ENCODE peak calls at places on chromosomes 3 and 15, in nine cellular contexts. J, E, R, L, M, F, U, Z and O are unnamed samples.

GRCh38 chr3:46998121-46998851 is 18.8 kb downstream of the NBEAL2 start:
- DNase-seq in U (no peak), R (peak), E (peak), Z (peak), F (peak), M (peak), L (peak), J (peak), O (peak)

GRCh38 chr3:195237981-195238625 is 32.9 kb downstream of the XXYLT1 start:
- DNase-seq in J (no peak), E (no peak), R (no peak), M (no peak), U (no peak), F (no peak), L (no peak), Z (no peak), O (no peak)

GRCh38 chr3:126523745-126524428 is at the start of gene CHST13:
- DNase-seq in F (peak), U (no peak), R (peak), M (peak), Z (no peak), L (peak), E (peak), J (peak), O (peak)

GRCh38 chr3:48564022-48564421 is 441 bp upstream of the UCN2 start:
- DNase-seq in E (no peak), Z (peak), L (peak), R (peak), U (no peak), M (peak), F (no peak), J (peak), O (no peak)

GRCh38 chr3:140441006-140441405 is 236.9 kb upstream of the TRIM42 start:
- DNase-seq in R (peak), Z (peak), F (no peak), E (no peak), L (no peak), U (no peak), M (peak), J (peak), O (peak)

GRCh38 chr3:107753494-107753893 is 230.7 kb downstream of the BBX start:
- DNase-seq in Z (peak), R (no peak), U (peak), L (no peak), E (no peak), J (peak), M (peak), F (no peak), O (no peak)

GRCh38 chr15:38252481-38253311 is at the start of gene SPRED1:
- DNase-seq in E (peak), U (peak), F (peak), Z (peak), R (peak), J (peak), L (peak), M (no peak), O (peak)

GRCh38 chr3:62367735-62368704 is 5.3 kb downstream of the FEZF2 start:
- DNase-seq in J (no peak), R (no peak), E (no peak), Z (no peak), F (no peak), L (no peak), M (no peak), U (no peak), O (no peak)

GRCh38 chr3:149969945-149970715 is 565 bp downstream of the PFN2 start:
- DNase-seq in Z (peak), F (peak), R (peak), M (peak), U (peak), E (peak), L (peak), J (peak), O (peak)

GRCh38 chr3:36456784-36457183 is 76.5 kb downstream of the STAC start:
- DNase-seq in Z (no peak), M (no peak), L (no peak), J (no peak), F (no peak), U (no peak), R (no peak), E (no peak), O (no peak)

GRCh38 chr15:77483426-77483825 is 62.7 kb downstream of the HMG20A start:
- DNase-seq in U (no peak), Z (no peak), E (no peak), M (no peak), J (no peak), R (no peak), F (no peak), L (no peak), O (no peak)

GRCh38 chr3:51375571-51375970 is 9.5 kb upstream of the MANF start:
- DNase-seq in R (no peak), M (no peak), U (no peak), J (no peak), F (no peak), L (no peak), E (peak), Z (no peak), O (no peak)

GRCh38 chr3:189833996-189834395 is 202.8 kb downstream of the TP63 start:
- DNase-seq in J (no peak), L (no peak), U (no peak), M (no peak), E (no peak), Z (no peak), F (no peak), R (no peak), O (no peak)

GRCh38 chr15:98785796-98786581 is 137.7 kb downstream of the IGF1R start:
- DNase-seq in Z (no peak), R (no peak), J (no peak), M (peak), U (no peak), F (no peak), E (no peak), L (no peak), O (no peak)

GRCh38 chr15:65857718-65858402 is 11.4 kb upstream of the RAB11A start:
- DNase-seq in F (no peak), R (no peak), L (no peak), E (no peak), U (no peak), M (no peak), J (no peak), Z (no peak), O (no peak)

DNA sequence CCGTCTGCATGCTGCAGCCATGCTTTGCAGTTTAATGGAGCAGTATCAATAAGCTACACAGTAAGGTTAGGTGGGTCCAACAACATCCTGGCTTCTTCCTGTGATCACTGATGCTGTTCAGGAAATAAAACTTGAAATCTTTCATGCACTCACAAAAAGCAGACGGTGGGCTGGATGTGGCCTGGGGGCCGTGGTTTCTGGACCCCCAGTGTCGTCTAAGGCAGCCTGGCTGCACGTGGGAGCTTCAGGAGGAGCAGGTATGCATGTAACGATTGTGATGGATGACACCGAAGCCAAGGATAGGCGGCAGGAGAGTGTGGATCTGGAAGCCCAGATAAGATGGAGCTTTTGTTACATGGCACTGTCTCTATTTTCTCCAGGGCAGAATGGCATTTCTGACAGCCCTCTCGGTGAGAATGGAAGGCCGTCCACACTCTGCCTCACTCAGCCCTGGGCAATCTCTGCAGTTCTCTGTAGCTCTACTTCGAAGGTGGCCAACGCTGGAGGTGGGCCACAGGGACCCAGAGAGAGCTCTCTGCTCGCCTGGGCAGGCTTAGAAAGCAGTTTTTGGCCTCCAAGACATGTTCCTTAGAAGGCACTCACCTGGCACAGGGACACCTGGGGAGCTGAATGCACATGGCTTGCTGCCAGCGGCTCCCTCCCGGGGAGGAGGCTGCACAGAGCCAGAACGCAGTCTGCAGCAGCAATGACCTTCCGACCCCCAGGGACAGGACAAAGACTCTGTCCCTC is 46.4 kb upstream of the IQSEC1 start:
- DNase-seq in R (no peak), U (no peak), E (peak), M (no peak), L (peak), Z (no peak), F (no peak), J (no peak), O (no peak)
- H3K27ac ChIP-seq in R (no peak), U (no peak), E (no peak), M (no peak), L (no peak), Z (no peak), F (no peak), J (no peak), O (no peak)

DNA sequence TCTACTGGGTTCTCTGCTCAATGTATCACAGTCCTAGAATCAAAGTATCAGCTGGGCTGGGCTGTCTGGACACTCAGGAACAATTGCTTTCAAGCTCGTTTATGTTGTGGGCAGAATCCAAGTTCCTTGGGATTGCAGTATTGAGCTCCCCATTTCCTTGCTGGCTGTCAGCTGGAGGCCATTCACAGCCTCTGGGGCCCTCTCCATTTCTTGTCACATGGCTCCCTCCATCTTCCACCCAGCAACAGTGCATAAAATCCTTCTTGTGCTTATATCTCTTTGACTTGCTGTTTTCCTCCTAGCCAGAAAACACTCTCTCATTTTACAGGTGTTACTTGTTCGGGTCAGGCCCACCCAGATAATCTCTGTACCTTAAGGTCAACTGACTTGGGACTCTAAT is 363.5 kb downstream of the IGSF11 start:
- DNase-seq in U (no peak), F (no peak), L (no peak), Z (no peak), R (no peak), J (no peak), E (no peak), M (no peak), O (no peak)
- TF ChIP-seq CTCF in U (no peak), F (no peak), L (no peak), Z (no peak), R (no peak), J (no peak), E (no peak), M (no peak), O (no peak)

DNA sequence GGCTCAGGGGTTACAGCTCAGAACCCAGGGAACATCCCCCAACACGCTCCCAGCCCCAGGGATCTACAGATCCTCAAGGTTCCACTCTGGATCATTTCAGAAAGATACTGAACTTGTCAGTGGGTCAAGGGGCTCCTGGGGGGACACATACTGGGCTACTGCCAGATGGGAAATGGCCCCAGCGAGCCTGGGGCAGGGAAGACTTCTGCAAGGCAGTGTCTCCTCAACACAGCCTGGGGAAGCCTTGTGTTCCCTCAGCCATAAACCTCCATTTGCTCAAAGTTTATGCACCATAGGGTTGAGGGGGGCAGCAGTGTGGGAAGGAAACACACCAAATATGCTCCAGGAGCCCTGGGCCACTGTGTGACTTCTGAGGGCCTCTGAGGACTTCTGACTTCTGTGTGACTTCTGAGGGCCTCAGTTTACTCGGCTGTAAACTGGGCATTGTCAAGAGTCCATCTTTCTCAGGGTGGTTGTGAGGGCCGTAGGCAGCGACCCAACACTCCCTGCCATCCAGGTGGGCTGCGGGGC is 58.4 kb downstream of the IQSEC1 start:
- DNase-seq in F (no peak), E (peak), R (no peak), M (no peak), J (no peak), L (no peak), Z (no peak), U (peak), O (no peak)
- H3K4me3 ChIP-seq in F (peak), E (no peak), R (peak), M (no peak), J (no peak), L (no peak), Z (no peak), U (peak), O (no peak)

GRCh38 chr15:41772720-41773331 is 1.5 kb upstream of the MAPKBP1 start:
- DNase-seq in L (peak), M (peak), F (no peak), Z (peak), E (no peak), U (peak), R (no peak), J (peak), O (peak)
- H3K27ac ChIP-seq in L (no peak), M (no peak), F (no peak), Z (no peak), E (no peak), U (peak), R (no peak), J (peak), O (no peak)

DNA sequence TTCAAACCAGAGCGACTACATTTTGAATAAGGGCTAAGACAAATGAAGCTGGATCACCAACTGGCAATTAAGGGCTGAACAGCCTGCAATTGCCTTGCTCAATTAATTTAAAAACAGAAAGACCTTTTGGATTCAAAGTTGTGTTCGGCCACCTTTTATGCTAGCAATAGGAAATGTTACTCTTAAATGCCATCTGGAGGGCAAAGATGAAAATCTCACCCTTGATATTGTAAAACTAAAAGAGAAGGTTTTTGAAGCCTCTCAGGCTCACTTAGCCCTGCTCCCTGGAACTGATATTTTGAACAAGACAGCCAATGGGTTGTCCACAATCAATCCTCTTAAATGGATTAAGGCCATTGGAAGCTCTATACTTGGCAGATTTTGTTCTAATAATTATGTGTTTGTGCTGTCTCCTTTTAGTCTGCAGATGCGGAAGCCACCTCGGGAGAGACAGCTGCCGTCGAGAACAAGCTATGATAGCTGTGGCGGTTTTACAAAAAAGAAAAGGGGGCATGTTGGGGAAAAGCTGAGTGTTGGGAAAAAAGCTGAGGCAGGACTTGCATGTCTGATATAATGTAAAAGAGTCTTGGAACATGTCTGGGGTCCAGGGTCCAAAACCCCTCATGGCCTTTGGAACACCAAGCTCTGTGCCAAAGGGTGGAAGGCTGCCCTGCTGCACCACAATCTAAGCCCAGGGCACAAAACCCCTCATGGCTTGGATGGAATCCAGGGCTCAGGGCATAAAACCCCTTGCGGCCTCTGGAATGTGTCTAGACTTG is 44.4 kb downstream of the ACAD9 start:
- DNase-seq in Z (no peak), U (no peak), F (no peak), E (no peak), M (no peak), L (no peak), J (no peak), R (no peak), O (no peak)
- TF ChIP-seq CTCF in Z (no peak), U (no peak), F (no peak), E (no peak), M (no peak), L (peak), J (no peak), R (no peak), O (no peak)

GRCh38 chr3:187982149-187982548 is 171.8 kb upstream of the LPP start:
- DNase-seq in J (no peak), R (no peak), Z (no peak), F (no peak), E (no peak), L (no peak), U (no peak), M (no peak), O (no peak)
- H3K4me3 ChIP-seq in J (no peak), R (no peak), Z (no peak), F (no peak), E (no peak), L (no peak), U (no peak), M (no peak), O (no peak)

DNA sequence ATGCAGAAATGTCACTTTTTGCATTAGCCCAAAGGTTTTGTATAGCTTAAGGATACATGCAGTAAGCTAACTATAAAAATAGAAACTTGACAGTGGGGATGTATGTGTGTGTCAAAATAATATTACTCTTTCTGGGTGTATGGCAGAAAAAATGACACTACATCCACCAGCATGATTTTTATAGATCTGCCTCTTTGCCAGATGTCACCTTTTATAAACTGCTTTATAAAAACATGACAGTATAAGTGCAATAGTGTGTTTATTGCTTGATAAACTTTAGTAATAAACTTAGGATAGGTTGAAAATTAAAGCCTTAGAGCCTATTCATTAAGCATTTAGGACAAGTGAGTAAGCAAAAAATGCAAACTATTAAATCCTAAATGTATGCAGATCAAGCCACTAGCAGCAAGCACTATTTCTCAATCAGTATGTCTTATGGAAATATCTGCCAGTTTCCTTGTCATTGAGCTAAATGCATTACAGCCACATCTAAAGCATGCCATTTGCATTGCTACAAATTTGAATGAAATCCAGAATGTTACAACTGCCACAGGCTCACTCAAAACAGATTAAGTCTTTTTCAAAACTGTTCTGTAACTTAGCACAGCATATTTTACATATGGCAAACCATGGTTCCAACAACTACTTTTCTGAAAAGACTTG is 935.0 kb downstream of the FHIT start:
- DNase-seq in R (no peak), J (peak), Z (no peak), M (no peak), L (no peak), E (no peak), U (no peak), F (no peak), O (no peak)
- H3K27ac ChIP-seq in R (no peak), J (no peak), Z (no peak), M (no peak), L (no peak), E (no peak), U (no peak), F (no peak), O (no peak)